ENCODE peak calls at places on chromosomes 7 and 10, in six cellular contexts. S, V, J, O, U and Y are unnamed samples.

GRCh38 chr10:73601486-73601921 is 10.4 kb upstream of the USP54 start:
- DNase-seq in S (no peak), V (peak), J (no peak), O (no peak), U (peak), Y (peak)

GRCh38 chr7:18384491-18385143 is 110.9 kb upstream of the HDAC9 start:
- DNase-seq in S (no peak), V (peak), J (no peak), O (no peak), U (no peak), Y (no peak)

GRCh38 chr7:121624922-121625321 is 228.8 kb upstream of the FAM3C start:
- DNase-seq in S (no peak), V (peak), J (no peak), O (peak), U (no peak), Y (no peak)

GRCh38 chr7:123612024-123612423 is 10.4 kb downstream of the ASB15 start:
- DNase-seq in S (no peak), V (no peak), J (no peak), O (no peak), U (no peak), Y (no peak)

GRCh38 chr7:159096736-159097581 is 47.7 kb downstream of the VIPR2 start:
- DNase-seq in S (no peak), V (no peak), J (no peak), O (no peak), U (peak), Y (no peak)

GRCh38 chr10:109650228-109650627 is 273.1 kb downstream of the XPNPEP1 start:
- DNase-seq in S (no peak), V (no peak), J (no peak), O (no peak), U (no peak), Y (no peak)

GRCh38 chr10:117686606-117687005 is 144.1 kb downstream of the EMX2 start:
- DNase-seq in S (no peak), V (no peak), J (no peak), O (no peak), U (no peak), Y (no peak)

GRCh38 chr10:53690556-53691240 is 918.1 kb upstream of the MBL2 start:
- DNase-seq in S (no peak), V (no peak), J (no peak), O (no peak), U (no peak), Y (no peak)

GRCh38 chr7:55641811-55642210 is 69.5 kb upstream of the VOPP1 start:
- DNase-seq in S (no peak), V (no peak), J (no peak), O (no peak), U (no peak), Y (no peak)

GRCh38 chr10:11159543-11160215 is 142.0 kb downstream of the CELF2 start:
- DNase-seq in S (no peak), V (no peak), J (no peak), O (peak), U (no peak), Y (no peak)

GRCh38 chr10:103845983-103846382 is 9.4 kb downstream of the SH3PXD2A start:
- DNase-seq in S (no peak), V (no peak), J (no peak), O (no peak), U (peak), Y (no peak)

GRCh38 chr7:35420657-35421056 is 166.8 kb upstream of the TBX20 start:
- DNase-seq in S (no peak), V (no peak), J (no peak), O (peak), U (no peak), Y (no peak)

DNA sequence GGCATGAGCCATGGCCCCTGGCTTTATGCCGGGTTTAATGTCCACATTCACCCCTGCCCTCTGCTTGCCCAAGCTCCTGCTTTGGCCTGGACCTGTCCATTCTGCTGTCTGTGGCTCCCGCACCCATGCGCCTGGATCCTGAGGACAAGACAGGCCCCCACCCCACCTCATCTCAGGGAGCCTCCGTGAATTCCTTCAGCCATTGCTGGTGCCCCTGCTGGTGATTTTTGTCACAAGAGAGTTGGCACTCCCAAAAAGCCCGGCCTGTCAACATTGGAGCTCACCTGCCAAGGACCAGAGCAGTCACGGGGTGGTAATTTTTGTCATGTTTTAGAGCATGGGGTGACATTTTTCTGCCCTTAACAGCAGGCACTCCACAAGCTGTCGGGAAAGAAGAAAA is 127.5 kb upstream of the PLXNA4 start:
- DNase-seq in S (no peak), V (no peak), J (no peak), O (no peak), U (no peak), Y (no peak)
- TF ChIP-seq CTCF in S (no peak), V (no peak), J (no peak), O (no peak), U (no peak), Y (no peak)

GRCh38 chr10:66180651-66181318 is 745.1 kb upstream of the LRRTM3 start:
- DNase-seq in S (no peak), V (peak), J (no peak), O (peak), U (no peak), Y (peak)
- TF ChIP-seq CTCF in S (peak), V (peak), J (peak), O (peak), U (peak), Y (peak)

GRCh38 chr7:80870806-80871205 is 48.0 kb downstream of the SEMA3C start:
- DNase-seq in S (no peak), V (no peak), J (no peak), O (no peak), U (no peak), Y (no peak)
- TF ChIP-seq CTCF in S (no peak), V (no peak), J (no peak), O (no peak), U (no peak), Y (no peak)

GRCh38 chr10:98262571-98262970 is 5.4 kb downstream of the LOXL4 start:
- DNase-seq in S (no peak), V (peak), J (peak), O (peak), U (no peak), Y (peak)
- TF ChIP-seq CTCF in S (peak), V (peak), J (peak), O (peak), U (peak), Y (peak)